ENCODE peak calls at places on chromosomes 3 and 15, in five cellular contexts. One of them, this sample, is unnamed.

GRCh38 chr15:45457215-45457614 is 65.3 kb downstream of the SLC30A4 start:
- DNase-seq in HepG2: no peak
- DNase-seq in GM12891: no peak
- DNase-seq in GM12878: no peak
- DNase-seq in H1: no peak
- DNase-seq in this sample: no peak

GRCh38 chr3:79012530-79012913 is 755.3 kb downstream of the ROBO1 start:
- DNase-seq in HepG2: no peak
- DNase-seq in GM12891: no peak
- DNase-seq in GM12878: no peak
- DNase-seq in H1: no peak
- DNase-seq in this sample: no peak

GRCh38 chr15:70528270-70528706 is 235.1 kb downstream of the UACA start:
- DNase-seq in HepG2: peak
- DNase-seq in GM12891: no peak
- DNase-seq in GM12878: peak
- DNase-seq in H1: no peak
- DNase-seq in this sample: peak

GRCh38 chr3:111819912-111820311 is 39.2 kb upstream of the PHLDB2 start:
- DNase-seq in HepG2: no peak
- DNase-seq in GM12891: no peak
- DNase-seq in GM12878: no peak
- DNase-seq in H1: no peak
- DNase-seq in this sample: no peak

GRCh38 chr3:176919836-176920760 is 277.2 kb downstream of the TBL1XR1 start:
- DNase-seq in HepG2: peak
- DNase-seq in GM12891: no peak
- DNase-seq in GM12878: no peak
- DNase-seq in H1: no peak
- DNase-seq in this sample: no peak

GRCh38 chr3:39097716-39098472 is 9.5 kb downstream of the GORASP1 start:
- DNase-seq in HepG2: no peak
- DNase-seq in GM12891: no peak
- DNase-seq in GM12878: no peak
- DNase-seq in H1: no peak
- DNase-seq in this sample: no peak

GRCh38 chr3:66885326-66886000 is 112.6 kb upstream of the KBTBD8 start:
- DNase-seq in HepG2: no peak
- DNase-seq in GM12891: no peak
- DNase-seq in GM12878: no peak
- DNase-seq in H1: no peak
- DNase-seq in this sample: no peak

GRCh38 chr3:56681963-56682457 is 1.1 kb downstream of the TASOR start:
- DNase-seq in HepG2: no peak
- DNase-seq in GM12891: no peak
- DNase-seq in GM12878: no peak
- DNase-seq in H1: no peak
- DNase-seq in this sample: no peak

GRCh38 chr15:85485956-85486567 is 105.7 kb downstream of the AKAP13 start:
- DNase-seq in HepG2: peak
- DNase-seq in GM12891: peak
- DNase-seq in GM12878: peak
- DNase-seq in H1: no peak
- DNase-seq in this sample: no peak

GRCh38 chr15:85167568-85167967 is 185.9 kb downstream of the PDE8A start:
- DNase-seq in HepG2: no peak
- DNase-seq in GM12891: no peak
- DNase-seq in GM12878: no peak
- DNase-seq in H1: no peak
- DNase-seq in this sample: no peak

GRCh38 chr3:31250116-31250813 is 282.5 kb upstream of the STT3B start:
- DNase-seq in HepG2: no peak
- DNase-seq in GM12891: no peak
- DNase-seq in GM12878: no peak
- DNase-seq in H1: no peak
- DNase-seq in this sample: no peak

GRCh38 chr3:50341537-50341936 is 901 bp upstream of the RASSF1 start:
- DNase-seq in HepG2: no peak
- DNase-seq in GM12891: no peak
- DNase-seq in GM12878: no peak
- DNase-seq in H1: no peak
- DNase-seq in this sample: no peak

GRCh38 chr3:30688776-30689175 is 82.4 kb downstream of the TGFBR2 start:
- DNase-seq in HepG2: no peak
- DNase-seq in GM12891: no peak
- DNase-seq in GM12878: no peak
- DNase-seq in H1: no peak
- DNase-seq in this sample: no peak

GRCh38 chr15:51390932-51391432 is 49.5 kb downstream of the GLDN start:
- DNase-seq in HepG2: no peak
- DNase-seq in GM12891: no peak
- DNase-seq in GM12878: no peak
- DNase-seq in H1: no peak
- DNase-seq in this sample: no peak

GRCh38 chr3:159458010-159458409 is 530.6 kb upstream of the IL12A start:
- DNase-seq in HepG2: no peak
- DNase-seq in GM12891: no peak
- DNase-seq in GM12878: no peak
- DNase-seq in H1: no peak
- DNase-seq in this sample: no peak

GRCh38 chr3:195880037-195880431 is 28.3 kb downstream of the TNK2 start:
- DNase-seq in HepG2: no peak
- DNase-seq in GM12891: no peak
- DNase-seq in GM12878: no peak
- DNase-seq in H1: no peak
- DNase-seq in this sample: no peak

GRCh38 chr3:183129243-183129642 is 29.9 kb upstream of the MCCC1 start:
- DNase-seq in HepG2: no peak
- DNase-seq in GM12891: no peak
- DNase-seq in GM12878: no peak
- DNase-seq in H1: no peak
- DNase-seq in this sample: no peak

GRCh38 chr15:60764408-60764963 is 285.5 kb upstream of the ICE2 start:
- DNase-seq in HepG2: no peak
- DNase-seq in GM12891: no peak
- DNase-seq in GM12878: no peak
- DNase-seq in H1: no peak
- DNase-seq in this sample: no peak

GRCh38 chr15:64894395-64895056 is 17.2 kb upstream of the ANKDD1A start:
- DNase-seq in HepG2: no peak
- DNase-seq in GM12891: peak
- DNase-seq in GM12878: peak
- DNase-seq in H1: no peak
- DNase-seq in this sample: peak

GRCh38 chr3:160127308-160127707 is 97.9 kb upstream of the C3orf80 start:
- DNase-seq in HepG2: no peak
- DNase-seq in GM12891: no peak
- DNase-seq in GM12878: no peak
- DNase-seq in H1: no peak
- DNase-seq in this sample: no peak

GRCh38 chr3:143287403-143287802 is 167.8 kb downstream of the CHST2 start:
- DNase-seq in HepG2: no peak
- DNase-seq in GM12891: no peak
- DNase-seq in GM12878: no peak
- DNase-seq in H1: no peak
- DNase-seq in this sample: no peak

GRCh38 chr3:137765310-137766033 is 1.4 kb downstream of the SOX14 start:
- DNase-seq in HepG2: no peak
- DNase-seq in GM12891: no peak
- DNase-seq in GM12878: no peak
- DNase-seq in H1: no peak
- DNase-seq in this sample: no peak

GRCh38 chr3:129576514-129577345 is 29.7 kb downstream of the PLXND1 start:
- DNase-seq in HepG2: peak
- DNase-seq in GM12891: peak
- DNase-seq in GM12878: peak
- DNase-seq in H1: no peak
- DNase-seq in this sample: peak

GRCh38 chr3:100254168-100254777 is 6.5 kb upstream of the TBC1D23 start:
- DNase-seq in HepG2: peak
- DNase-seq in GM12891: peak
- DNase-seq in GM12878: no peak
- DNase-seq in H1: peak
- DNase-seq in this sample: no peak

GRCh38 chr3:193637831-193638230 is 44.8 kb downstream of the OPA1 start:
- DNase-seq in HepG2: no peak
- DNase-seq in GM12891: no peak
- DNase-seq in GM12878: no peak
- DNase-seq in H1: no peak
- DNase-seq in this sample: no peak

GRCh38 chr3:161323926-161324621 is 47.2 kb downstream of the SPTSSB start:
- DNase-seq in HepG2: peak
- DNase-seq in GM12891: no peak
- DNase-seq in GM12878: no peak
- DNase-seq in H1: no peak
- DNase-seq in this sample: no peak

DNA sequence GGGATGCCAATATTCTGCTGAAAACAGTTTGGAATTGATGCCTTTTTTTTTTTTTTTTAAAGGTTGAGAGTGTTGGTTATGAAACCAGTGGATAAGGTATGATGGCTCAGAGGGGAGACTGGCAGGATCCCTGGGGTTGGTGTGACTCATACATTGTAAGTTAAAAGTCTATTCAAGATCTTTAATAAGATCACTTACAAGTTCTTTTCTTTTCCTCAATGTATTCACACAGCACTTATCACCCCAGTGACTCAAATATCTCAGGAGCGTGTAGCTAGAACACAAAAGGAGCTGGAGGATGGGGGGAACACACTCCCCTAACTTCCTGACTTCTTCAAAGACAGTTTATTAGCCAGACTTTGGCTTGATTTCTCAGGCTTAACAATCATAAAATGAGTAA is 285.2 kb downstream of the SV2B start:
- DNase-seq in HepG2: no peak
- DNase-seq in GM12891: no peak
- DNase-seq in GM12878: no peak
- DNase-seq in H1: no peak
- DNase-seq in this sample: no peak
- TF ChIP-seq TAF1 in HepG2: no peak
- TF ChIP-seq TAF1 in GM12891: no peak
- TF ChIP-seq TAF1 in GM12878: no peak
- TF ChIP-seq TAF1 in H1: no peak
- TF ChIP-seq TAF1 in this sample: no peak

DNA sequence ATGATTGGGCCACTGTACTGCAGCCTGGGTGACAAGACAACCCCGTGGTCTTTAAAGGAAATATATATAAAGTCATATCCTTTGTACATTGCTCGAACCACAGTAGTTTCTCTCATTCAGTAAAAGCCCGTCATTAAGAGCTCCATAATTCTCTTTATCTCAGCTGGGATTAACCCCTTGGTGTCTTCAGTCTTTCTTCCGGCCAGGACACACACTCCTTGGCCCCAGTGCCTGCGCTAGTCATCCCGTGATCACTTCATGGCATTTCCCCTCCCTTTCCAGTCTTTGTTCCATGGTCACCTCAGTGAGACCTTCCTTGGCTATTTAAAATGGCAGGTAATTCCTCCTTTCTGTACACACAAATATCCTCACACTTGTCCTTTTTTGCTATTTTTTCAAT is 3.3 kb downstream of the RPL35A start:
- DNase-seq in HepG2: no peak
- DNase-seq in GM12891: no peak
- DNase-seq in GM12878: no peak
- DNase-seq in H1: no peak
- DNase-seq in this sample: no peak
- TF ChIP-seq POLR2A in HepG2: no peak
- TF ChIP-seq POLR2A in GM12891: no peak
- TF ChIP-seq POLR2A in GM12878: no peak
- TF ChIP-seq POLR2A in H1: peak
- TF ChIP-seq POLR2A in this sample: peak

DNA sequence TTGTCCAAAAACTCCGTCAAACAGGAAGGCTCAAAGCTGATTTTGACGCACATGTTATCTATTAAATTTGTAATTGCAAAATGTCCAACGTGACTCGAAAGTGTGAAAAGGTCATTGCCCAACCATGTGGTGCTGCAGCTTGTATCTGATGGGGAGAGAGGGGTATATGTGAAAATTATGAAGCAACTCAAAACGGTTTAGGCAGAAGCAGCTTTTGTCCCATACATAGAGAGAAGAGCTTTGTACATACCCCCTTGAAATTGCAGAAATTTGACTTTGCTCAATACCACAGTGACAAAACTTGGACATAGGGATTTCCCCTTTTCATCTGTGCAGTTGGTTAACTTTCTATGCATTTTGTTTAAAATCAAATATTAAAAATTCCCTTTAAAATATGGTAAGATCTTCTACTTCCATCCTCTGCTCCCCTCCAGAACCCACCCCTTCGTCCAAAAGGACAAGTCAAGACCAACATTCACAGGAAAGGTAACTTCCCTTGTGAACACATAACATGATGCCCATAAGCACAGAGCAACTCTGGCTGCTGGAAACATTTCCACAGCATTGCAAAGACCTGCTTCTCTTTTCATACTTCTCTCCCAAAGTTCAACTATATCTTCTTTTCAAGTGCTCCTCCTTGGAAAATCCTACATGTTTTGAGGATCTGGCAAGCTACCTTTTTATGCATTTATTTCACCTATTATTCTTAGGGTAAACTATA is 253.7 kb upstream of the THBS1 start:
- DNase-seq in HepG2: no peak
- DNase-seq in GM12891: no peak
- DNase-seq in GM12878: no peak
- DNase-seq in H1: no peak
- DNase-seq in this sample: no peak
- TF ChIP-seq POLR2AphosphoS5 in HepG2: no peak
- TF ChIP-seq POLR2AphosphoS5 in GM12891: no peak
- TF ChIP-seq POLR2AphosphoS5 in GM12878: no peak
- TF ChIP-seq POLR2AphosphoS5 in H1: no peak
- TF ChIP-seq POLR2AphosphoS5 in this sample: no peak

GRCh38 chr15:39279331-39279730 is 301.5 kb upstream of the THBS1 start:
- DNase-seq in HepG2: no peak
- DNase-seq in GM12891: no peak
- DNase-seq in GM12878: no peak
- DNase-seq in H1: no peak
- DNase-seq in this sample: no peak
- TF ChIP-seq TAF1 in HepG2: no peak
- TF ChIP-seq TAF1 in GM12891: no peak
- TF ChIP-seq TAF1 in GM12878: no peak
- TF ChIP-seq TAF1 in H1: no peak
- TF ChIP-seq TAF1 in this sample: no peak

This sample was measured in GM12892.